ENCODE peak calls at places on chromosomes 4 and X, in five cellular contexts. One of them, this sample, is unnamed.

GRCh38 chrX:106999002-106999975 is 723 bp downstream of the MORC4 start:
- DNase-seq in uterus: peak; percentile 54
- DNase-seq in upper lobe of right lung: peak; percentile 69
- DNase-seq in cardiac muscle cell: peak; percentile 64
- DNase-seq in hepatocyte: peak; percentile 72
- DNase-seq in this sample: peak; percentile 82

GRCh38 chr4:73978886-73979285 is 2.9 kb downstream of the PF4 start:
- DNase-seq in uterus: no peak
- DNase-seq in cardiac muscle cell: peak; percentile 87
- DNase-seq in hepatocyte: peak; percentile 26
- DNase-seq in upper lobe of right lung: no peak
- DNase-seq in this sample: no peak

GRCh38 chrX:36431819-36432218 is 512.3 kb downstream of the CFAP47 start:
- DNase-seq in hepatocyte: peak; percentile 14
- DNase-seq in cardiac muscle cell: peak; percentile 32
- DNase-seq in upper lobe of right lung: no peak
- DNase-seq in uterus: no peak
- DNase-seq in this sample: no peak

GRCh38 chr4:80948995-80949394 is 81.5 kb upstream of the BMP3 start:
- DNase-seq in cardiac muscle cell: no peak
- DNase-seq in hepatocyte: no peak
- DNase-seq in upper lobe of right lung: no peak
- DNase-seq in uterus: no peak
- DNase-seq in this sample: no peak

GRCh38 chrX:40996886-40997530 is 88.2 kb upstream of the USP9X start:
- DNase-seq in cardiac muscle cell: peak; percentile 96
- DNase-seq in upper lobe of right lung: no peak
- DNase-seq in uterus: no peak
- DNase-seq in hepatocyte: peak; percentile 78
- DNase-seq in this sample: no peak

GRCh38 chr4:165379662-165380061 is 854 bp downstream of the CPE start:
- DNase-seq in upper lobe of right lung: no peak
- DNase-seq in cardiac muscle cell: peak; percentile 44
- DNase-seq in hepatocyte: peak; percentile 46
- DNase-seq in uterus: no peak
- DNase-seq in this sample: peak; percentile 41

GRCh38 chr4:26807330-26807729 is 53.3 kb upstream of the STIM2 start:
- DNase-seq in upper lobe of right lung: no peak
- DNase-seq in cardiac muscle cell: no peak
- DNase-seq in hepatocyte: no peak
- DNase-seq in uterus: no peak
- DNase-seq in this sample: no peak

GRCh38 chrX:51899741-51900140 is 6.3 kb downstream of the MAGED1 start:
- DNase-seq in hepatocyte: no peak
- DNase-seq in uterus: no peak
- DNase-seq in cardiac muscle cell: peak; percentile 59
- DNase-seq in upper lobe of right lung: no peak
- DNase-seq in this sample: no peak

GRCh38 chr4:164383187-164384181 is 370.4 kb upstream of the SMIM31 start:
- DNase-seq in uterus: peak; percentile 52
- DNase-seq in cardiac muscle cell: no peak
- DNase-seq in hepatocyte: peak; percentile 81
- DNase-seq in upper lobe of right lung: peak; percentile 60
- DNase-seq in this sample: peak; percentile 80

GRCh38 chrX:151153086-151153485 is 23.3 kb upstream of the GPR50 start:
- DNase-seq in upper lobe of right lung: no peak
- DNase-seq in hepatocyte: peak; percentile 30
- DNase-seq in uterus: no peak
- DNase-seq in cardiac muscle cell: peak; percentile 7
- DNase-seq in this sample: no peak

GRCh38 chr4:100949350-100949935 is 397.9 kb downstream of the PPP3CA start:
- DNase-seq in upper lobe of right lung: no peak
- DNase-seq in uterus: no peak
- DNase-seq in cardiac muscle cell: no peak
- DNase-seq in hepatocyte: peak; percentile 9
- DNase-seq in this sample: no peak

GRCh38 chr4:107069049-107069448 is 32.9 kb upstream of the DKK2 start:
- DNase-seq in uterus: no peak
- DNase-seq in upper lobe of right lung: no peak
- DNase-seq in cardiac muscle cell: peak; percentile 47
- DNase-seq in hepatocyte: no peak
- DNase-seq in this sample: no peak

GRCh38 chr4:153651041-153651960 is 32.8 kb upstream of the TLR2 start:
- DNase-seq in uterus: no peak
- DNase-seq in cardiac muscle cell: no peak
- DNase-seq in hepatocyte: no peak
- DNase-seq in upper lobe of right lung: peak; percentile 74
- DNase-seq in this sample: no peak

GRCh38 chr4:173514641-173515217 is 15.3 kb downstream of the HAND2 start:
- DNase-seq in uterus: no peak
- DNase-seq in hepatocyte: peak; percentile 1
- DNase-seq in upper lobe of right lung: no peak
- DNase-seq in cardiac muscle cell: no peak
- DNase-seq in this sample: no peak

GRCh38 chrX:136115124-136115908 is 32.0 kb upstream of the FHL1 start:
- DNase-seq in cardiac muscle cell: peak; percentile 21
- DNase-seq in upper lobe of right lung: no peak
- DNase-seq in uterus: peak; percentile 32
- DNase-seq in hepatocyte: no peak
- DNase-seq in this sample: no peak

GRCh38 chr4:124803641-124804040 is 91.1 kb upstream of the ANKRD50 start:
- DNase-seq in uterus: no peak
- DNase-seq in hepatocyte: no peak
- DNase-seq in cardiac muscle cell: peak; percentile 22
- DNase-seq in upper lobe of right lung: no peak
- DNase-seq in this sample: no peak

GRCh38 chr4:26059391-26060154 is 145.6 kb downstream of the SMIM20 start:
- DNase-seq in uterus: no peak
- DNase-seq in hepatocyte: no peak
- DNase-seq in cardiac muscle cell: no peak
- DNase-seq in upper lobe of right lung: no peak
- DNase-seq in this sample: no peak

GRCh38 chr4:188942606-188943005 is 803.4 kb downstream of the TRIML1 start:
- DNase-seq in hepatocyte: no peak
- DNase-seq in cardiac muscle cell: no peak
- DNase-seq in upper lobe of right lung: no peak
- DNase-seq in uterus: no peak
- DNase-seq in this sample: no peak

GRCh38 chrX:14409341-14409740 is 120.0 kb upstream of the GLRA2 start:
- DNase-seq in uterus: no peak
- DNase-seq in hepatocyte: peak; percentile 55
- DNase-seq in upper lobe of right lung: no peak
- DNase-seq in cardiac muscle cell: no peak
- DNase-seq in this sample: no peak

GRCh38 chr4:87150498-87151261 is 69.7 kb downstream of the KLHL8 start:
- DNase-seq in cardiac muscle cell: peak; percentile 82
- DNase-seq in hepatocyte: peak; percentile 85
- DNase-seq in uterus: no peak
- DNase-seq in upper lobe of right lung: no peak
- DNase-seq in this sample: no peak

GRCh38 chr4:65623509-65623908 is 46.8 kb downstream of the EPHA5 start:
- DNase-seq in uterus: no peak
- DNase-seq in hepatocyte: no peak
- DNase-seq in cardiac muscle cell: peak; percentile 26
- DNase-seq in upper lobe of right lung: no peak
- DNase-seq in this sample: no peak

GRCh38 chr4:173424899-173425805 is 26.2 kb upstream of the SCRG1 start:
- DNase-seq in upper lobe of right lung: no peak
- DNase-seq in cardiac muscle cell: peak; percentile 41
- DNase-seq in hepatocyte: no peak
- DNase-seq in uterus: no peak
- DNase-seq in this sample: no peak

GRCh38 chr4:33715996-33716395 is 2528.3 kb downstream of the ARAP2 start:
- DNase-seq in cardiac muscle cell: peak; percentile 94
- DNase-seq in hepatocyte: no peak
- DNase-seq in uterus: no peak
- DNase-seq in upper lobe of right lung: no peak
- DNase-seq in this sample: no peak

GRCh38 chr4:4387531-4388311 is 819 bp downstream of the NSG1 start:
- DNase-seq in cardiac muscle cell: peak; percentile 19
- DNase-seq in hepatocyte: peak; percentile 35
- DNase-seq in uterus: no peak
- DNase-seq in upper lobe of right lung: no peak
- DNase-seq in this sample: no peak

GRCh38 chr4:4390046-4390445 is 3.1 kb downstream of the NSG1 start:
- DNase-seq in cardiac muscle cell: no peak
- DNase-seq in upper lobe of right lung: no peak
- DNase-seq in hepatocyte: no peak
- DNase-seq in uterus: no peak
- DNase-seq in this sample: no peak

GRCh38 chr4:4386736-4387392 is at the start of gene NSG1:
- DNase-seq in cardiac muscle cell: peak; percentile 57
- DNase-seq in upper lobe of right lung: no peak
- DNase-seq in uterus: no peak
- DNase-seq in hepatocyte: peak; percentile 53
- DNase-seq in this sample: peak; percentile 78

GRCh38 chr4:4388836-4389575 is 2.1 kb downstream of the NSG1 start:
- DNase-seq in cardiac muscle cell: no peak
- DNase-seq in uterus: no peak
- DNase-seq in upper lobe of right lung: no peak
- DNase-seq in hepatocyte: no peak
- DNase-seq in this sample: peak; percentile 65

GRCh38 chr4:4388418-4388817 is 1.5 kb downstream of the NSG1 start:
- DNase-seq in hepatocyte: no peak
- DNase-seq in upper lobe of right lung: no peak
- DNase-seq in uterus: no peak
- DNase-seq in cardiac muscle cell: no peak
- DNase-seq in this sample: no peak
- H3K4me3 ChIP-seq in hepatocyte: no peak overlapping the region
- H3K4me3 ChIP-seq in upper lobe of right lung: no peak overlapping the region
- H3K4me3 ChIP-seq in uterus: no peak overlapping the region
- H3K4me3 ChIP-seq in cardiac muscle cell: no peak overlapping the region
- H3K4me3 ChIP-seq in this sample: no peak overlapping the region

DNA sequence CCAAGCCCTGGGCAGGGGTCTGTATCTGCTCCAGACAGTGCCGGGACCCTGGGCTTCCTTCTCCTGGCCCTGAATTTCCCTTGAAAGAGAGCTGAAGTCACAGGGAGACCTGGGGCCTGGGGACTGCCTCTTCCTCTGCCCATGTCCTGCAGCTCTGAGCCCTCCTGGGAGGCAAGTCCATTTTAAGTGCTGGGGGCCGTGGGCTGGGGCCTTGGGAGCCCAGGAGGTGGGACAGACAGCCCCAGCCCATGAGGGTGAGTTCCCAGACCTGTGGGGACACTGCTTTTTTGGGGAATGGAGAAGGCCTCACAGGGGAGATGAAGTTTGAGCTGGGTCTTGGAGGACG is 4.8 kb upstream of the CXCR3 start:
- DNase-seq in hepatocyte: no peak
- DNase-seq in cardiac muscle cell: no peak
- DNase-seq in uterus: no peak
- DNase-seq in upper lobe of right lung: no peak
- DNase-seq in this sample: no peak
- H3K4me1 ChIP-seq in hepatocyte: peaks cover 5% of the 10 kb centered on the region
- H3K4me1 ChIP-seq in cardiac muscle cell: no peaks in the 10 kb centered on the region
- H3K4me1 ChIP-seq in uterus: no peaks in the 10 kb centered on the region
- H3K4me1 ChIP-seq in upper lobe of right lung: peaks cover 15% of the 10 kb centered on the region
- H3K4me1 ChIP-seq in this sample: no peaks in the 10 kb centered on the region

DNA sequence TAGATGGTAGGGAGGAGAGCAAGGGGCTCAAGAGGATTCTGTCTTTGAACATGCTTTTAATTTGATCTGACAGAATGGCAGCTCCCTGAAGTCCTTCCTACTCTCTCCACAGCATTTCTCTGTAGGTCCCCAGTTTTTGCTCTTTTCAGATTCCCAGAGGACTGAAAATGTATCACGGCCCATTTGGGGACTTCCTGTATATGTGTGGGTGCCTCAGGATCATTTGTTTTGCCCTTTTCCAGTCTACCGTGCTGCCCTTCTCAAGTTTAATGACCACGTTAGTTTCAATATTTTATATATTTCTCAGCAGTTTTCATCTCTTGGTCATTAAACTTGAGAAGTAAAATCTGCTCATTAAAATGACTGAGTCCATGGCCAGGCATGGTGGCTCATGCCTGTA is 2.3 kb downstream of the TBC1D1 start:
- DNase-seq in hepatocyte: no peak
- DNase-seq in upper lobe of right lung: no peak
- DNase-seq in cardiac muscle cell: no peak
- DNase-seq in uterus: no peak
- DNase-seq in this sample: no peak
- H3K27ac ChIP-seq in hepatocyte: no peak overlapping the region
- H3K27ac ChIP-seq in upper lobe of right lung: no peak overlapping the region
- H3K27ac ChIP-seq in cardiac muscle cell: no peak overlapping the region
- H3K27ac ChIP-seq in uterus: peak overlapping the region; percentile 92
- H3K27ac ChIP-seq in this sample: peak overlapping the region; percentile 17

DNA sequence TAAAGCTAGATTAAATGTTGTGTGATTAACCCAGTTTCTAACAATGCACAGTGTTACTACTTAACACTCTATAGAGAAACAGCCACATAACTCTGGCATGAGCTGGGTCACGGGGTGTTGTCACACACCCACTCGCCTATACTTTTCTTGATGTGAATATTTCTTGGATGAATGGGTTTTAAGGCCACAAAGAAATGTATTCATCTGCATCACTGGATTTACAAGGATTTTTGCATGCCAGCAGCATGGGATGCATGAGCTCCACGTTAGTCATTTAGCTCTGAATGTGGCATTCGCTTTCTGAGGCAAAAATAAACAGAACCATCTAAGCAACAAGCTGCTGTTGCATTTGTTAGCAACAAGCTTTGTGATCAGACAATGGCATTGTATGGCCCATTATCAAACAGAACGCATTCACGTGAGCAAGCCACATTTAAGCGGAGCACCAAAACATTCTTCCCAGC is 89.7 kb downstream of the LRP2BP start:
- DNase-seq in uterus: no peak
- DNase-seq in hepatocyte: no peak
- DNase-seq in cardiac muscle cell: peak; percentile 78
- DNase-seq in upper lobe of right lung: no peak
- DNase-seq in this sample: no peak
- H3K4me3 ChIP-seq in uterus: no peak overlapping the region
- H3K4me3 ChIP-seq in hepatocyte: no peak overlapping the region
- H3K4me3 ChIP-seq in cardiac muscle cell: no peak overlapping the region
- H3K4me3 ChIP-seq in upper lobe of right lung: no peak overlapping the region
- H3K4me3 ChIP-seq in this sample: no peak overlapping the region

GRCh38 chr4:6941796-6942195 is 32.2 kb downstream of the TBC1D14 start:
- DNase-seq in hepatocyte: no peak
- DNase-seq in uterus: no peak
- DNase-seq in upper lobe of right lung: no peak
- DNase-seq in cardiac muscle cell: no peak
- DNase-seq in this sample: no peak
- H3K4me1 ChIP-seq in hepatocyte: peaks cover 47% of the 10 kb centered on the region
- H3K4me1 ChIP-seq in uterus: no peaks in the 10 kb centered on the region
- H3K4me1 ChIP-seq in upper lobe of right lung: peaks cover 50% of the 10 kb centered on the region
- H3K4me1 ChIP-seq in cardiac muscle cell: peaks cover 16% of the 10 kb centered on the region
- H3K4me1 ChIP-seq in this sample: no peaks in the 10 kb centered on the region